ENCODE peak calls at places on chromosomes 16 and 17, in four cellular contexts. One of them, this sample, is unnamed.

GRCh38 chr17:1462164-1463112 is 6.4 kb upstream of the CRK start:
- DNase-seq in fibroblast of lung: peak; percentile 60
- DNase-seq in neural progenitor cell: no peak
- DNase-seq in CD8-positive, alpha-beta memory T cell: no peak
- DNase-seq in this sample: no peak

GRCh38 chr17:7252176-7253043 is at the start of gene ELP5:
- DNase-seq in CD8-positive, alpha-beta memory T cell: peak; percentile 82
- DNase-seq in neural progenitor cell: peak; percentile 98
- DNase-seq in fibroblast of lung: peak; percentile 94
- DNase-seq in this sample: peak; percentile 96

GRCh38 chr17:38914741-38915638 is 10.4 kb upstream of the LASP1NB start:
- DNase-seq in CD8-positive, alpha-beta memory T cell: no peak
- DNase-seq in neural progenitor cell: no peak
- DNase-seq in fibroblast of lung: no peak
- DNase-seq in this sample: peak; percentile 76

GRCh38 chr17:4179071-4179470 is 36.1 kb downstream of the CYB5D2 start:
- DNase-seq in fibroblast of lung: no peak
- DNase-seq in neural progenitor cell: no peak
- DNase-seq in CD8-positive, alpha-beta memory T cell: no peak
- DNase-seq in this sample: no peak

GRCh38 chr17:68498479-68499326 is 13.5 kb upstream of the PRKAR1A start:
- DNase-seq in CD8-positive, alpha-beta memory T cell: no peak
- DNase-seq in neural progenitor cell: no peak
- DNase-seq in fibroblast of lung: no peak
- DNase-seq in this sample: no peak

GRCh38 chr17:41386227-41386626 is 4.1 kb upstream of the KRT34 start:
- DNase-seq in neural progenitor cell: no peak
- DNase-seq in fibroblast of lung: no peak
- DNase-seq in CD8-positive, alpha-beta memory T cell: no peak
- DNase-seq in this sample: no peak

GRCh38 chr17:16622540-16623277 is 30.9 kb downstream of the ZNF624 start:
- DNase-seq in CD8-positive, alpha-beta memory T cell: no peak
- DNase-seq in neural progenitor cell: no peak
- DNase-seq in fibroblast of lung: no peak
- DNase-seq in this sample: no peak

GRCh38 chr17:1724869-1725641 is 551 bp downstream of the WDR81 start:
- DNase-seq in CD8-positive, alpha-beta memory T cell: no peak
- DNase-seq in neural progenitor cell: peak; percentile 64
- DNase-seq in fibroblast of lung: peak; percentile 10
- DNase-seq in this sample: peak; percentile 90

GRCh38 chr17:51120357-51120738 is 320 bp downstream of the SPAG9 start:
- DNase-seq in fibroblast of lung: peak; percentile 42
- DNase-seq in CD8-positive, alpha-beta memory T cell: peak; percentile 36
- DNase-seq in neural progenitor cell: no peak
- DNase-seq in this sample: peak; percentile 73

GRCh38 chr16:22369221-22369811 is 5.1 kb downstream of the CDR2 start:
- DNase-seq in fibroblast of lung: peak; percentile 49
- DNase-seq in CD8-positive, alpha-beta memory T cell: no peak
- DNase-seq in neural progenitor cell: no peak
- DNase-seq in this sample: no peak

GRCh38 chr17:75877752-75878173 is 618 bp downstream of the TRIM47 start:
- DNase-seq in fibroblast of lung: peak; percentile 72
- DNase-seq in neural progenitor cell: peak; percentile 93
- DNase-seq in CD8-positive, alpha-beta memory T cell: peak; percentile 49
- DNase-seq in this sample: peak; percentile 92

GRCh38 chr17:7703584-7704574 is 1.1 kb upstream of the EFNB3 start:
- DNase-seq in fibroblast of lung: peak; percentile 49
- DNase-seq in CD8-positive, alpha-beta memory T cell: no peak
- DNase-seq in neural progenitor cell: peak; percentile 92
- DNase-seq in this sample: peak; percentile 94

GRCh38 chr17:59756236-59756818 is 48.9 kb downstream of the VMP1 start:
- DNase-seq in fibroblast of lung: peak; percentile 98
- DNase-seq in CD8-positive, alpha-beta memory T cell: no peak
- DNase-seq in neural progenitor cell: no peak
- DNase-seq in this sample: no peak

GRCh38 chr17:59760164-59760563 is 52.7 kb downstream of the VMP1 start:
- DNase-seq in fibroblast of lung: no peak
- DNase-seq in CD8-positive, alpha-beta memory T cell: no peak
- DNase-seq in neural progenitor cell: no peak
- DNase-seq in this sample: no peak

GRCh38 chr17:59757043-59757824 is 49.8 kb downstream of the VMP1 start:
- DNase-seq in CD8-positive, alpha-beta memory T cell: no peak
- DNase-seq in fibroblast of lung: no peak
- DNase-seq in neural progenitor cell: no peak
- DNase-seq in this sample: no peak

GRCh38 chr17:59754547-59754946 is 47.1 kb downstream of the VMP1 start:
- DNase-seq in neural progenitor cell: no peak
- DNase-seq in fibroblast of lung: peak; percentile 100
- DNase-seq in CD8-positive, alpha-beta memory T cell: no peak
- DNase-seq in this sample: no peak

GRCh38 chr17:59757881-59758385 is 50.5 kb downstream of the VMP1 start:
- DNase-seq in neural progenitor cell: no peak
- DNase-seq in CD8-positive, alpha-beta memory T cell: no peak
- DNase-seq in fibroblast of lung: no peak
- DNase-seq in this sample: no peak
- H3K4me3 ChIP-seq in neural progenitor cell: no peak overlapping the region
- H3K4me3 ChIP-seq in CD8-positive, alpha-beta memory T cell: no peak overlapping the region
- H3K4me3 ChIP-seq in fibroblast of lung: no peak overlapping the region
- H3K4me3 ChIP-seq in this sample: no peak overlapping the region

GRCh38 chr16:68357521-68357922 is 46.7 kb downstream of the PRMT7 start:
- DNase-seq in fibroblast of lung: no peak
- DNase-seq in CD8-positive, alpha-beta memory T cell: no peak
- DNase-seq in neural progenitor cell: no peak
- DNase-seq in this sample: no peak

GRCh38 chr16:68356919-68357286 is 46.1 kb downstream of the PRMT7 start:
- DNase-seq in neural progenitor cell: no peak
- DNase-seq in CD8-positive, alpha-beta memory T cell: no peak
- DNase-seq in fibroblast of lung: no peak
- DNase-seq in this sample: no peak

GRCh38 chr16:68357923-68358322 is 47.1 kb downstream of the PRMT7 start:
- DNase-seq in fibroblast of lung: no peak
- DNase-seq in neural progenitor cell: no peak
- DNase-seq in CD8-positive, alpha-beta memory T cell: no peak
- DNase-seq in this sample: no peak

GRCh38 chr16:68355447-68356248 is 44.8 kb downstream of the PRMT7 start:
- DNase-seq in neural progenitor cell: peak; percentile 45
- DNase-seq in fibroblast of lung: no peak
- DNase-seq in CD8-positive, alpha-beta memory T cell: no peak
- DNase-seq in this sample: peak; percentile 89

DNA sequence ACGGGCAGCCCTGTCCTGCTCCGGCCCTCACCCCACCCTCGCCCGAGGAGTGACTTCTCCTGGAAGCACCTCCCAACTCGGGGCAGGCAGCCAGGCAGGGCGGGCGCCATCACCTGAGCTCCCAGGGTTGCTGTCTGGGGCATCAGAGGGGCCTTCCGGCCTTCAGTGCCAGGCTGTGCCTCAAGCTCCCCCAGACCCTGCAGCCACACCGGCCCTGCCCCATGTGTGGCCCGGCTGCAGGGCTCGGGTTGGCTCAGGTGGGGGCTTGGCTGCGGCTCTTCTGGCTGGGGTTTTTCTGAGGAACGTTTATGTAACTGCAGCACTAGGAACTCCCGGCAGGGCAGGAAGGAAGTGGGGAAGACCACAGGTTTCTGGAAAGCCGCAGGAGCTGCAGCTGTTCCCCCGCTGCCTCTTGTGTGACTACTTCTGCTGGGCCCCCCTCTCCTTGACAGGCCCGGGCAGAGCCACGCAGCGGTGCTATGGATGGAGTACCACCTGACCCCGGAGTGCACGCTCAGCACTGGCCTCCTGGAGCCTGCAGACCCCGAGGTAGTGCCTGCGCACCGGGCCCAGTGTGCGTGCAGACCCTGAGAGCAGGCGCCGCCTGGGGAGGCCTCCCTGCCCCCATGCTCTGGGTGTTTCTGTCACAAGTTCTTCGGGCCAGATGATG is 45.6 kb downstream of the PRMT7 start:
- DNase-seq in neural progenitor cell: no peak
- DNase-seq in CD8-positive, alpha-beta memory T cell: peak; percentile 51
- DNase-seq in fibroblast of lung: no peak
- DNase-seq in this sample: peak; percentile 53
- H3K36me3 ChIP-seq in neural progenitor cell: no peaks in the 10 kb centered on the region
- H3K36me3 ChIP-seq in CD8-positive, alpha-beta memory T cell: peaks cover 11% of the 10 kb centered on the region
- H3K36me3 ChIP-seq in fibroblast of lung: peaks cover 19% of the 10 kb centered on the region
- H3K36me3 ChIP-seq in this sample: peaks cover 17% of the 10 kb centered on the region

DNA sequence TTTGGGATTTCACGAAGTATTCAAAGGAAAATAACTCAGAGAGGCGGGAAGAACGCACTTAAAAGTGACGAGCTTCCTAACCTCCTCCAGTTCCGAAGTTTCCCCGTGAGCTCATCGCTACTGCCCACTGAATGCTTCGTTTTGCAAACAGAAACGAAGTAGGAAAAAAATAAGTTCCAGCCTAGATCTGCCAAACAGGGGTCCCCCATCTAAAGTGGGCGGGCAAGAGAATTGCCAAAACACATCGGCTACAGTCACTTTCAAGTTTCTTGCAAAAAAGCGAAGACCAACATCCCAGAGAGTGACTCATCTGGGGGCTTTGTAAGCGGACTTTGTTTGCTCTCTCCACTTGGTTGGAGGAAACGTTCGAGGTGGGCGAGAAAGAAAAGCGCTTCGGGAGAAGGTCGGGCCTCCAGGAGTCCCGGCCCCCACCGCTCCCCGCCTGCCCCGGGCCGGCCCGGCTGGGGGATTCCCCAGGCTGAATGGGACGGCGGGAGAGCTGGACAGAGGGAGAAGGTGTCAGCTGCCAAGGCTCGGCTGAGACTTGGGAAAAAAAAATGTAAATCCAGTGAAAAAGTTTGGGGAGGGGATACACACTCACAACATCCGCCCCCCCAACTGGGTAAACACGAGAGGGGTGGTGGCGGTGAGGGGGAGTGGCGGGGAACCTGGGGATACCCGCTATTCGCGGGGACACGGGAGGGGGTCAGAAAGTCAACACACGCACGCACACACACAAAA is 1.0 kb downstream of the VEZF1 start:
- DNase-seq in CD8-positive, alpha-beta memory T cell: peak; percentile 20
- DNase-seq in fibroblast of lung: peak; percentile 89
- DNase-seq in neural progenitor cell: peak; percentile 78
- DNase-seq in this sample: peak; percentile 85
- H3K4me3 ChIP-seq in CD8-positive, alpha-beta memory T cell: peak overlapping the region; percentile 67
- H3K4me3 ChIP-seq in fibroblast of lung: peak overlapping the region; percentile 69
- H3K4me3 ChIP-seq in neural progenitor cell: peak overlapping the region; percentile 69
- H3K4me3 ChIP-seq in this sample: peak overlapping the region; percentile 78

GRCh38 chr17:81251091-81251942 is 12.2 kb downstream of the NDUFAF8 start:
- DNase-seq in fibroblast of lung: no peak
- DNase-seq in neural progenitor cell: no peak
- DNase-seq in CD8-positive, alpha-beta memory T cell: no peak
- DNase-seq in this sample: peak; percentile 69
- H3K36me3 ChIP-seq in fibroblast of lung: peaks cover 6% of the 10 kb centered on the region
- H3K36me3 ChIP-seq in neural progenitor cell: no peaks in the 10 kb centered on the region
- H3K36me3 ChIP-seq in CD8-positive, alpha-beta memory T cell: peaks cover 11% of the 10 kb centered on the region
- H3K36me3 ChIP-seq in this sample: no peaks in the 10 kb centered on the region

GRCh38 chr17:43661699-43662431 is at the start of gene MEOX1:
- DNase-seq in neural progenitor cell: no peak
- DNase-seq in CD8-positive, alpha-beta memory T cell: no peak
- DNase-seq in fibroblast of lung: peak; percentile 89
- DNase-seq in this sample: no peak
- H3K4me3 ChIP-seq in neural progenitor cell: no peak within 1 kb of the TSS
- H3K4me3 ChIP-seq in CD8-positive, alpha-beta memory T cell: peak within 1 kb of the TSS; percentile 39
- H3K4me3 ChIP-seq in fibroblast of lung: no peak within 1 kb of the TSS
- H3K4me3 ChIP-seq in this sample: no peak within 1 kb of the TSS

DNA sequence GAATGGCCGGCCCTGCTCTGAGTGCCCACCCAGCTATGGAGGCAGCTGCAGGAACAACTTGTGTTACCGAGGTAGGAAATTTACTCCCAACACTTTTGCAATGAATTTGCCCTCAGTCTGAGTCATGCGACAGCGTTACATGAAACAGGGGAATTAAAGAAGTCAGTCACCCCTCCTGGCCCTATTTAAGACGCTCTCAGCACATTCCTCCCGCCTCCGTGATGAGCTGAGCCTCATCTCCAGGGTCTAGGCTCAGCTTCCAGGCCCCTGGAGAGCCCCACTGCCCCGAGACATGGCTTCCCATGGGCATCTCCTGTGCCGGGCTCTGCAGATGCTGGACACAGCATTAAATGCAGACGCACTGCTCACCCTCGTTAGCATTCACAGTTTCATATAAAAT is 35.0 kb downstream of the CRISPLD2 start:
- DNase-seq in fibroblast of lung: peak; percentile 82
- DNase-seq in neural progenitor cell: no peak
- DNase-seq in CD8-positive, alpha-beta memory T cell: no peak
- DNase-seq in this sample: peak; percentile 10
- H3K36me3 ChIP-seq in fibroblast of lung: peaks cover 2% of the 10 kb centered on the region
- H3K36me3 ChIP-seq in neural progenitor cell: no peaks in the 10 kb centered on the region
- H3K36me3 ChIP-seq in CD8-positive, alpha-beta memory T cell: no peaks in the 10 kb centered on the region
- H3K36me3 ChIP-seq in this sample: no peaks in the 10 kb centered on the region

This sample was measured in H7.